ENCODE peak calls at places on chromosome 4, in ten cellular contexts. F is T-helper 1 cell; Y is NCI-H2171 treated with DMSO at 0.1 percent for 48 hours; L is NCI-H774; E is Peyer's patch; W is activated naive CD4-positive, alpha-beta T cell treated with anti-CD3 and anti-CD28 coated beads, Interleukin-2, amount 10 ng/mL, durations not matched to agents 7 days and 5 days; C is NCI-H1417; S is caudate nucleus; Z is A549; N is EL. M is an unnamed sample.

GRCh38 chr4:129342820-129343219 is 246.9 kb downstream of the C4orf33 start:
- DNase-seq in C (no peak), Z (peak), F (no peak), W (no peak), E (no peak), Y (no peak), L (no peak), N (peak), S (no peak), M (no peak)

GRCh38 chr4:73309211-73309610 is 50.6 kb upstream of the ANKRD17 start:
- DNase-seq in N (peak), L (no peak), W (no peak), F (no peak), Z (no peak), E (no peak), S (no peak), C (no peak), Y (no peak), M (no peak)

GRCh38 chr4:153655928-153656327 is 28.2 kb upstream of the TLR2 start:
- DNase-seq in C (no peak), S (no peak), F (no peak), Z (no peak), L (no peak), E (no peak), Y (no peak), W (no peak), N (no peak), M (no peak)

GRCh38 chr4:144782345-144782744 is 136.4 kb downstream of the HHIP start:
- DNase-seq in C (no peak), Y (no peak), F (no peak), N (no peak), Z (no peak), W (no peak), S (no peak), L (no peak), E (no peak), M (no peak)

GRCh38 chr4:26048962-26049361 is 134.9 kb downstream of the SMIM20 start:
- DNase-seq in W (no peak), E (no peak), Y (no peak), Z (no peak), L (no peak), F (no peak), S (no peak), N (no peak), C (no peak), M (no peak)

GRCh38 chr4:47499705-47500104 is 14.6 kb downstream of the ATP10D start:
- DNase-seq in N (no peak), L (no peak), Y (no peak), Z (no peak), E (no peak), F (no peak), W (no peak), C (no peak), S (no peak), M (no peak)

GRCh38 chr4:16608123-16608522 is 290.3 kb downstream of the LDB2 start:
- DNase-seq in Z (no peak), F (no peak), C (no peak), Y (no peak), E (no peak), S (no peak), L (no peak), W (no peak), N (peak), M (no peak)

GRCh38 chr4:182807346-182807745 is 109.8 kb downstream of the DCTD start:
- DNase-seq in Y (peak), W (no peak), N (no peak), F (no peak), S (no peak), Z (no peak), E (no peak), C (no peak), L (no peak), M (no peak)

GRCh38 chr4:128635141-128635911 is 174.2 kb upstream of the JADE1 start:
- DNase-seq in F (no peak), W (no peak), S (no peak), Y (no peak), N (no peak), E (no peak), C (peak), Z (peak), L (peak), M (no peak)

GRCh38 chr4:4591071-4591470 is 49.2 kb upstream of the STX18 start:
- DNase-seq in L (no peak), Y (no peak), C (no peak), S (no peak), N (no peak), E (no peak), W (no peak), F (no peak), Z (no peak), M (no peak)

GRCh38 chr4:2217726-2218125 is 24.2 kb downstream of the HAUS3 start:
- DNase-seq in N (peak), W (no peak), E (no peak), F (no peak), L (no peak), Z (no peak), Y (no peak), S (no peak), C (no peak), M (no peak)

GRCh38 chr4:74307163-74307562 is 1.1 kb upstream of the EPGN start:
- DNase-seq in W (no peak), C (no peak), S (no peak), Z (no peak), Y (no peak), N (no peak), L (no peak), E (no peak), F (no peak), M (no peak)

GRCh38 chr4:188904617-188905016 is 765.4 kb downstream of the TRIML1 start:
- DNase-seq in Z (no peak), W (no peak), E (no peak), N (no peak), F (no peak), Y (no peak), C (no peak), S (no peak), L (no peak), M (no peak)

GRCh38 chr4:134470544-134470943 is 269.0 kb upstream of the PABPC4L start:
- DNase-seq in N (peak), C (peak), Z (no peak), S (no peak), L (no peak), F (no peak), E (no peak), W (no peak), Y (peak), M (no peak)

GRCh38 chr4:21765810-21766407 is 182.7 kb downstream of the KCNIP4 start:
- DNase-seq in C (peak), W (peak), Y (peak), F (no peak), Z (peak), S (no peak), E (peak), N (peak), L (peak), M (no peak)

GRCh38 chr4:87555751-87556619 is 26.8 kb upstream of the SPARCL1 start:
- DNase-seq in N (peak), E (no peak), L (no peak), S (no peak), Y (no peak), W (no peak), C (no peak), Z (peak), F (no peak), M (no peak)

GRCh38 chr4:149176019-149176418 is 639.6 kb downstream of the IQCM start:
- DNase-seq in S (no peak), E (no peak), C (no peak), F (no peak), Z (no peak), N (no peak), W (no peak), L (no peak), Y (no peak), M (no peak)

GRCh38 chr4:10704050-10704810 is 19.7 kb upstream of the CLNK start:
- DNase-seq in W (no peak), Z (no peak), L (no peak), E (no peak), S (no peak), N (no peak), C (no peak), F (no peak), Y (peak), M (no peak)

GRCh38 chr4:156781852-156782251 is 189.7 kb downstream of the PDGFC start:
- DNase-seq in C (no peak), N (peak), L (no peak), S (no peak), Y (no peak), E (no peak), F (no peak), Z (peak), W (no peak), M (no peak)

GRCh38 chr4:110108470-110108869 is 89.9 kb downstream of the ELOVL6 start:
- DNase-seq in L (no peak), W (no peak), F (no peak), N (no peak), Z (no peak), S (no peak), C (peak), Y (no peak), E (no peak), M (no peak)

GRCh38 chr4:62431513-62431912 is 1231.4 kb downstream of the ADGRL3 start:
- DNase-seq in L (no peak), S (no peak), N (no peak), W (no peak), F (no peak), Z (no peak), Y (peak), E (no peak), C (peak), M (no peak)

GRCh38 chr4:147340111-147340510 is 140.8 kb upstream of the EDNRA start:
- DNase-seq in E (no peak), Y (no peak), C (no peak), W (no peak), S (no peak), Z (no peak), F (no peak), N (peak), L (no peak), M (no peak)

GRCh38 chr4:108940086-108941033 is 177.5 kb upstream of the ETNPPL start:
- DNase-seq in F (no peak), Y (no peak), W (no peak), L (no peak), C (peak), E (no peak), N (no peak), S (no peak), Z (no peak), M (no peak)

GRCh38 chr4:8649631-8650261 is 57.2 kb downstream of the CPZ start:
- DNase-seq in Z (no peak), C (no peak), N (no peak), Y (no peak), F (no peak), W (no peak), E (peak), S (no peak), L (no peak), M (no peak)

GRCh38 chr4:153267915-153268694 is 63.9 kb downstream of the TRIM2 start:
- DNase-seq in F (no peak), L (no peak), Y (no peak), W (no peak), E (no peak), Z (no peak), C (no peak), S (no peak), N (no peak), M (no peak)

GRCh38 chr4:52996261-52997131 is 134.4 kb downstream of the RASL11B start:
- DNase-seq in N (peak), Z (no peak), L (no peak), S (no peak), W (no peak), E (peak), C (no peak), Y (no peak), F (no peak), M (no peak)

GRCh38 chr4:42954925-42955669 is 62.6 kb downstream of the GRXCR1 start:
- DNase-seq in N (no peak), Y (no peak), L (no peak), W (no peak), F (no peak), Z (no peak), E (no peak), C (no peak), S (no peak), M (no peak)

GRCh38 chr4:139875456-139875855 is 209.8 kb downstream of the MGST2 start:
- DNase-seq in C (peak), L (peak), Z (no peak), E (no peak), N (no peak), Y (peak), F (no peak), W (no peak), S (no peak), M (no peak)